ENCODE peak calls at places on chromosomes 7 and 10, in seven cellular contexts. N is skeletal muscle cell; W is fibroblast of the aortic adventitia; D is stimulated activated CD4-positive, alpha-beta T cell treated with anti-CD3 and anti-CD28 coated beads, TNF-alpha, amount 100 ng/mL, for 4 hours; Y is anterior cingulate cortex; R is foreskin keratinocyte; F is CD4-positive, alpha-beta T cell. J is an unnamed sample.

GRCh38 chr10:69230128-69230527 is 10.0 kb downstream of the HKDC1 start:
- DNase-seq in D (no peak), N (no peak), W (no peak), R (no peak), Y (no peak), F (no peak), J (no peak)

GRCh38 chr7:92297736-92298135 is 52.0 kb downstream of the ANKIB1 start:
- DNase-seq in Y (no peak), W (no peak), F (no peak), D (no peak), N (no peak), R (no peak), J (no peak)

GRCh38 chr10:46255696-46256355 is 31.0 kb upstream of the ANTXRL start:
- DNase-seq in F (peak), Y (peak), N (no peak), W (peak), R (no peak), D (no peak), J (no peak)

GRCh38 chr10:103594326-103594725 is 100.8 kb downstream of the NEURL1 start:
- DNase-seq in F (no peak), W (no peak), R (no peak), D (no peak), N (no peak), Y (no peak), J (no peak)

GRCh38 chr10:95756796-95757657 is 1.1 kb downstream of the ENTPD1 start:
- DNase-seq in Y (peak), F (no peak), D (no peak), W (no peak), N (no peak), R (no peak), J (no peak)

GRCh38 chr7:95476072-95476845 is 9.5 kb upstream of the ASB4 start:
- DNase-seq in W (no peak), Y (no peak), D (no peak), F (no peak), R (no peak), N (peak), J (no peak)

GRCh38 chr7:18038391-18038790 is 10.7 kb upstream of the PRPS1L1 start:
- DNase-seq in R (no peak), N (no peak), Y (no peak), W (peak), D (no peak), F (no peak), J (no peak)

GRCh38 chr10:36023939-36024338 is 381.8 kb upstream of the FZD8 start:
- DNase-seq in D (no peak), W (peak), N (peak), Y (no peak), R (peak), F (no peak), J (no peak)

GRCh38 chr10:6737758-6738463 is 157.8 kb upstream of the PRKCQ start:
- DNase-seq in D (no peak), N (no peak), W (peak), Y (no peak), F (no peak), R (peak), J (no peak)

GRCh38 chr10:78904196-78904595 is 164.6 kb upstream of the ZMIZ1 start:
- DNase-seq in N (no peak), W (no peak), F (no peak), D (no peak), R (no peak), Y (no peak), J (no peak)

GRCh38 chr10:35523670-35524225 is 81.4 kb upstream of the GJD4 start:
- DNase-seq in R (no peak), N (no peak), F (no peak), D (no peak), W (no peak), Y (no peak), J (no peak)

GRCh38 chr10:75228834-75229233 is 6.9 kb downstream of the COMTD1 start:
- DNase-seq in R (no peak), Y (no peak), F (no peak), D (no peak), W (no peak), N (no peak), J (no peak)

GRCh38 chr10:89302628-89303027 is 782 bp downstream of the IFIT2 start:
- DNase-seq in D (no peak), F (no peak), R (no peak), N (no peak), Y (no peak), W (peak), J (no peak)

GRCh38 chr7:92135490-92135889 is 1.2 kb upstream of the CYP51A1 start:
- DNase-seq in F (no peak), R (no peak), D (no peak), N (no peak), Y (no peak), W (peak), J (no peak)

GRCh38 chr7:35286422-35286821 is 32.5 kb upstream of the TBX20 start:
- DNase-seq in F (no peak), W (no peak), R (no peak), N (peak), Y (no peak), D (no peak), J (no peak)